ENCODE peak calls at places on chromosomes 4 and X, in four cellular contexts. One of them, this sample, is unnamed.
A peak's percentile ranks its signal among the peaks of the same experiment; 100 is the strongest.

GRCh38 chrX:64394874-64395567 is at the start of gene MTMR8:
- DNase-seq in MM.1S: peak; percentile 66
- DNase-seq in H9: peak; percentile 87
- DNase-seq in K562: peak; percentile 79
- DNase-seq in this sample: peak; percentile 17

GRCh38 chrX:110119480-110119879 is 116.6 kb downstream of the TMEM164 start:
- DNase-seq in MM.1S: no peak
- DNase-seq in K562: no peak
- DNase-seq in H9: no peak
- DNase-seq in this sample: no peak

GRCh38 chr4:40520533-40520932 is 109.1 kb downstream of the RBM47 start:
- DNase-seq in K562: no peak
- DNase-seq in H9: no peak
- DNase-seq in MM.1S: no peak
- DNase-seq in this sample: no peak

GRCh38 chr4:42216569-42216968 is 64.1 kb upstream of the BEND4 start:
- DNase-seq in K562: no peak
- DNase-seq in MM.1S: no peak
- DNase-seq in H9: no peak
- DNase-seq in this sample: no peak

GRCh38 chr4:8905773-8906667 is 34.4 kb upstream of the HMX1 start:
- DNase-seq in MM.1S: no peak
- DNase-seq in K562: no peak
- DNase-seq in H9: peak; percentile 18
- DNase-seq in this sample: no peak

GRCh38 chr4:87425711-87426110 is 3.3 kb downstream of the NUDT9 start:
- DNase-seq in H9: no peak
- DNase-seq in MM.1S: no peak
- DNase-seq in K562: no peak
- DNase-seq in this sample: no peak

GRCh38 chr4:70236125-70236524 is 6.3 kb upstream of the CSN3 start:
- DNase-seq in H9: no peak
- DNase-seq in MM.1S: no peak
- DNase-seq in K562: no peak
- DNase-seq in this sample: no peak

GRCh38 chr4:155085843-155086530 is 122.4 kb upstream of the NPY2R start:
- DNase-seq in H9: no peak
- DNase-seq in MM.1S: no peak
- DNase-seq in K562: no peak
- DNase-seq in this sample: no peak

GRCh38 chr4:65508169-65508568 is 162.1 kb downstream of the EPHA5 start:
- DNase-seq in MM.1S: no peak
- DNase-seq in K562: no peak
- DNase-seq in H9: no peak
- DNase-seq in this sample: peak; percentile 23

GRCh38 chr4:53854991-53855885 is 209.2 kb downstream of the CHIC2 start:
- DNase-seq in MM.1S: no peak
- DNase-seq in K562: no peak
- DNase-seq in H9: no peak
- DNase-seq in this sample: no peak

GRCh38 chr4:2811830-2812599 is 19.1 kb downstream of the SH3BP2 start:
- DNase-seq in MM.1S: peak; percentile 76
- DNase-seq in K562: no peak
- DNase-seq in H9: peak; percentile 68
- DNase-seq in this sample: no peak

GRCh38 chr4:56743550-56743949 is 62.5 kb upstream of the HOPX start:
- DNase-seq in MM.1S: no peak
- DNase-seq in H9: no peak
- DNase-seq in K562: no peak
- DNase-seq in this sample: no peak

GRCh38 chr4:99645036-99645435 is 12.6 kb downstream of the C4orf54 start:
- DNase-seq in K562: no peak
- DNase-seq in H9: no peak
- DNase-seq in MM.1S: no peak
- DNase-seq in this sample: no peak

GRCh38 chrX:2516612-2517011 is 15.8 kb upstream of the DHRSX start:
- DNase-seq in K562: no peak
- DNase-seq in MM.1S: no peak
- DNase-seq in H9: no peak
- DNase-seq in this sample: no peak

GRCh38 chr4:181138116-181138515 is 1105.1 kb upstream of the TENM3 start:
- DNase-seq in K562: no peak
- DNase-seq in H9: no peak
- DNase-seq in MM.1S: no peak
- DNase-seq in this sample: no peak

GRCh38 chr4:26464420-26465095 is 25.7 kb downstream of the CCKAR start:
- DNase-seq in MM.1S: no peak
- DNase-seq in H9: no peak
- DNase-seq in K562: no peak
- DNase-seq in this sample: no peak

GRCh38 chr4:184453402-184454160 is 20.8 kb downstream of the IRF2 start:
- DNase-seq in K562: no peak
- DNase-seq in MM.1S: peak; percentile 87
- DNase-seq in H9: no peak
- DNase-seq in this sample: no peak

GRCh38 chrX:74133156-74133796 is 170.7 kb upstream of the ZCCHC13 start:
- DNase-seq in H9: no peak
- DNase-seq in K562: peak; percentile 44
- DNase-seq in MM.1S: peak; percentile 74
- DNase-seq in this sample: no peak

GRCh38 chr4:42985971-42986370 is 93.5 kb downstream of the GRXCR1 start:
- DNase-seq in K562: no peak
- DNase-seq in H9: no peak
- DNase-seq in MM.1S: no peak
- DNase-seq in this sample: no peak

GRCh38 chrX:38882894-38883620 is 81.8 kb downstream of the MID1IP1 start:
- DNase-seq in K562: no peak
- DNase-seq in MM.1S: no peak
- DNase-seq in H9: no peak
- DNase-seq in this sample: peak; percentile 61
- H3K4me1 ChIP-seq in K562: no peaks in the 10 kb centered on the region
- H3K4me1 ChIP-seq in MM.1S: no peaks in the 10 kb centered on the region
- H3K4me1 ChIP-seq in H9: no peaks in the 10 kb centered on the region
- H3K4me1 ChIP-seq in this sample: peaks cover 24% of the 10 kb centered on the region

DNA sequence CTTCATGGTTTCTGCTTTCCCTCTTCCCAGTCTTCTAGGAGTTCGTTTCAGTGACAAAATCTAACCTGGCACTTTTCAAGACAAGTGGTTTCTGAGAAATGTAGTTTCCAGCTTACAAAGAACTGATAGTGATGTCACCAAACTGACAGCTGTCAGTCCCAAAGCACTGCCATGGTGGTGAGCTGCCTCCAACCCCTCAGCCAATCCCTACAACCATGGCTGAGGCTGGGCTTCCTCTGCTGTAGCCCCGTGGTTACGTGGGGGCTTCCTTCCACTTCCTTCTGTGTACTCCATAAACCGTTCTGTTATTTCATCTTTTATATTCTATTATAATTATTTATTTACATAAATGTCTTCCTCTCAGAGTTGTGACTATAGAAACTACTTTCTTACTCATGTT is 198.6 kb upstream of the AGA start:
- DNase-seq in H9: no peak
- DNase-seq in K562: no peak
- DNase-seq in MM.1S: no peak
- DNase-seq in this sample: no peak
- H2AFZ ChIP-seq in H9: no peak overlapping the region
- H2AFZ ChIP-seq in K562: no peak overlapping the region
- H2AFZ ChIP-seq in MM.1S: no peak overlapping the region
- H2AFZ ChIP-seq in this sample: no peak overlapping the region

GRCh38 chr4:107635735-107636134 is 84.3 kb downstream of the PAPSS1 start:
- DNase-seq in H9: no peak
- DNase-seq in K562: no peak
- DNase-seq in MM.1S: no peak
- DNase-seq in this sample: no peak

GRCh38 chr4:107629318-107629717 is 90.7 kb downstream of the PAPSS1 start:
- DNase-seq in MM.1S: no peak
- DNase-seq in H9: no peak
- DNase-seq in K562: no peak
- DNase-seq in this sample: no peak

GRCh38 chr4:107630185-107630705 is 89.8 kb downstream of the PAPSS1 start:
- DNase-seq in H9: no peak
- DNase-seq in K562: no peak
- DNase-seq in MM.1S: no peak
- DNase-seq in this sample: no peak

DNA sequence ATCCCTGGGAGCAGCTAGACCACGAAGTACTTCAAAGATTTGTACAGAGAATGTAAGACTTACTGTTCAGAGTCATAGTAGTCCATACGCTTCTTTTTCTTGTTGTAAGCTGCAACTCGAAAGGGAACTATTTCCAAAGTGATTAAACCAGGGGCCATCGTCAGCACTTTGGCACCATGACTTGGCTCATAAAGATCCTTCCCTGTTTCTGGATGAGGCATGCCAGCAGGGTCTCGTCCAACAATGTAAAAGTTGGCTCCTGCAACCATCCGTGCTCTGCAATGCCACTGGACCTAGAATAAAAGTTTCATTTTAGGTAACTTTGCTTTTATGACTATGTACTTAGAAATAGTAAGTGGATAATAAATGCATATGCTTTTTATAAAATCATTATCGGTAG is 88.5 kb downstream of the PAPSS1 start:
- DNase-seq in MM.1S: no peak
- DNase-seq in K562: no peak
- DNase-seq in H9: no peak
- DNase-seq in this sample: no peak
- H3K4me1 ChIP-seq in MM.1S: no peaks in the 10 kb centered on the region
- H3K4me1 ChIP-seq in K562: no peaks in the 10 kb centered on the region
- H3K4me1 ChIP-seq in H9: no peaks in the 10 kb centered on the region
- H3K4me1 ChIP-seq in this sample: no peaks in the 10 kb centered on the region

GRCh38 chrX:152915541-152916241 is 17.8 kb downstream of the ZNF185 start:
- DNase-seq in K562: peak; percentile 73
- DNase-seq in H9: peak; percentile 62
- DNase-seq in MM.1S: peak; percentile 9
- DNase-seq in this sample: no peak
- H2AFZ ChIP-seq in K562: peak overlapping the region; percentile 41
- H2AFZ ChIP-seq in H9: no peak overlapping the region
- H2AFZ ChIP-seq in MM.1S: no peak overlapping the region
- H2AFZ ChIP-seq in this sample: no peak overlapping the region

GRCh38 chr4:185836268-185837084 is 24.5 kb upstream of the SORBS2 start:
- DNase-seq in H9: no peak
- DNase-seq in MM.1S: no peak
- DNase-seq in K562: no peak
- DNase-seq in this sample: no peak

GRCh38 chr4:185834088-185834487 is 22.1 kb upstream of the SORBS2 start:
- DNase-seq in H9: no peak
- DNase-seq in K562: no peak
- DNase-seq in MM.1S: no peak
- DNase-seq in this sample: no peak

GRCh38 chr4:185834778-185835177 is 22.8 kb upstream of the SORBS2 start:
- DNase-seq in H9: no peak
- DNase-seq in K562: no peak
- DNase-seq in MM.1S: no peak
- DNase-seq in this sample: no peak

GRCh38 chr4:185835336-185835735 is 23.3 kb upstream of the SORBS2 start:
- DNase-seq in H9: no peak
- DNase-seq in K562: no peak
- DNase-seq in MM.1S: no peak
- DNase-seq in this sample: no peak

GRCh38 chr4:185835814-185836213 is 23.8 kb upstream of the SORBS2 start:
- DNase-seq in K562: no peak
- DNase-seq in MM.1S: no peak
- DNase-seq in H9: no peak
- DNase-seq in this sample: no peak
- H3K4me1 ChIP-seq in K562: no peaks in the 10 kb centered on the region
- H3K4me1 ChIP-seq in MM.1S: no peaks in the 10 kb centered on the region
- H3K4me1 ChIP-seq in H9: peaks cover 26% of the 10 kb centered on the region
- H3K4me1 ChIP-seq in this sample: peaks cover 21% of the 10 kb centered on the region

GRCh38 chr4:114180481-114180880 is 201.0 kb upstream of the ARSJ start:
- DNase-seq in MM.1S: no peak
- DNase-seq in H9: peak; percentile 79
- DNase-seq in K562: no peak
- DNase-seq in this sample: no peak
- H2AFZ ChIP-seq in MM.1S: no peak overlapping the region
- H2AFZ ChIP-seq in H9: peak overlapping the region; percentile 90
- H2AFZ ChIP-seq in K562: no peak overlapping the region
- H2AFZ ChIP-seq in this sample: no peak overlapping the region

GRCh38 chr4:6910960-6911874 is 1.6 kb downstream of the TBC1D14 start:
- DNase-seq in H9: no peak
- DNase-seq in K562: no peak
- DNase-seq in MM.1S: no peak
- DNase-seq in this sample: no peak
- H3K4me1 ChIP-seq in H9: peaks cover 2% of the 10 kb centered on the region
- H3K4me1 ChIP-seq in K562: peaks cover 77% of the 10 kb centered on the region
- H3K4me1 ChIP-seq in MM.1S: peaks cover 11% of the 10 kb centered on the region
- H3K4me1 ChIP-seq in this sample: peaks cover 15% of the 10 kb centered on the region

This sample was measured in keratinocyte.